ENCODE peak calls at places on chromosomes 2 and 18, in four cellular contexts. One of them, this sample, is unnamed.

GRCh38 chr2:102803041-102803896 is 41.4 kb downstream of the TMEM182 start:
- DNase-seq in PC-3: no peak
- DNase-seq in lung: no peak
- DNase-seq in tibial artery: no peak
- DNase-seq in this sample: no peak

GRCh38 chr2:71583876-71584275 is 130.5 kb downstream of the DYSF start:
- DNase-seq in PC-3: no peak
- DNase-seq in tibial artery: no peak
- DNase-seq in lung: no peak
- DNase-seq in this sample: peak; percentile 52

GRCh38 chr2:157283468-157283867 is 26.0 kb downstream of the GALNT5 start:
- DNase-seq in PC-3: no peak
- DNase-seq in lung: no peak
- DNase-seq in tibial artery: no peak
- DNase-seq in this sample: no peak

GRCh38 chr18:28789460-28789859 is 612.5 kb upstream of the CDH2 start:
- DNase-seq in tibial artery: no peak
- DNase-seq in lung: no peak
- DNase-seq in PC-3: peak; percentile 22
- DNase-seq in this sample: no peak

GRCh38 chr2:130869441-130870160 is 32.9 kb downstream of the ARHGEF4 start:
- DNase-seq in PC-3: no peak
- DNase-seq in lung: no peak
- DNase-seq in tibial artery: no peak
- DNase-seq in this sample: no peak

GRCh38 chr2:42424033-42424432 is 63.0 kb upstream of the COX7A2L start:
- DNase-seq in lung: no peak
- DNase-seq in tibial artery: no peak
- DNase-seq in PC-3: no peak
- DNase-seq in this sample: no peak

GRCh38 chr2:114001936-114002335 is 112.0 kb downstream of the ACTR3 start:
- DNase-seq in PC-3: no peak
- DNase-seq in lung: no peak
- DNase-seq in tibial artery: no peak
- DNase-seq in this sample: no peak

GRCh38 chr2:147551331-147551730 is 293.5 kb upstream of the ACVR2A start:
- DNase-seq in lung: no peak
- DNase-seq in PC-3: no peak
- DNase-seq in tibial artery: no peak
- DNase-seq in this sample: no peak

GRCh38 chr2:10297950-10298349 is 4.8 kb upstream of the HPCAL1 start:
- DNase-seq in tibial artery: peak; percentile 55
- DNase-seq in lung: no peak
- DNase-seq in PC-3: peak; percentile 91
- DNase-seq in this sample: peak; percentile 67

GRCh38 chr2:86223098-86223681 is 23.9 kb downstream of the MRPL35 start:
- DNase-seq in PC-3: no peak
- DNase-seq in lung: no peak
- DNase-seq in tibial artery: peak; percentile 78
- DNase-seq in this sample: peak; percentile 71

GRCh38 chr2:73896362-73897239 is 3.8 kb downstream of the ACTG2 start:
- DNase-seq in PC-3: no peak
- DNase-seq in tibial artery: no peak
- DNase-seq in lung: no peak
- DNase-seq in this sample: no peak

GRCh38 chr2:227103583-227103982 is 60.4 kb downstream of the COL4A4 start:
- DNase-seq in PC-3: no peak
- DNase-seq in lung: no peak
- DNase-seq in tibial artery: no peak
- DNase-seq in this sample: no peak

GRCh38 chr2:174546519-174547506 is 50.8 kb downstream of the WIPF1 start:
- DNase-seq in PC-3: peak; percentile 45
- DNase-seq in lung: no peak
- DNase-seq in tibial artery: no peak
- DNase-seq in this sample: no peak
- TF ChIP-seq CTCF in PC-3: peak; percentile 57
- TF ChIP-seq CTCF in lung: no peak
- TF ChIP-seq CTCF in tibial artery: no peak
- TF ChIP-seq CTCF in this sample: no peak

GRCh38 chr18:32287873-32288272 is 98.0 kb downstream of the MEP1B start:
- DNase-seq in PC-3: no peak
- DNase-seq in lung: no peak
- DNase-seq in tibial artery: no peak
- DNase-seq in this sample: no peak

GRCh38 chr18:32287249-32287648 is 97.4 kb downstream of the MEP1B start:
- DNase-seq in lung: no peak
- DNase-seq in tibial artery: peak; percentile 65
- DNase-seq in PC-3: no peak
- DNase-seq in this sample: no peak

GRCh38 chr18:32286749-32287148 is 96.9 kb downstream of the MEP1B start:
- DNase-seq in PC-3: no peak
- DNase-seq in tibial artery: no peak
- DNase-seq in lung: no peak
- DNase-seq in this sample: no peak

GRCh38 chr18:32280911-32281310 is 91.1 kb downstream of the MEP1B start:
- DNase-seq in tibial artery: no peak
- DNase-seq in PC-3: peak; percentile 67
- DNase-seq in lung: no peak
- DNase-seq in this sample: no peak

DNA sequence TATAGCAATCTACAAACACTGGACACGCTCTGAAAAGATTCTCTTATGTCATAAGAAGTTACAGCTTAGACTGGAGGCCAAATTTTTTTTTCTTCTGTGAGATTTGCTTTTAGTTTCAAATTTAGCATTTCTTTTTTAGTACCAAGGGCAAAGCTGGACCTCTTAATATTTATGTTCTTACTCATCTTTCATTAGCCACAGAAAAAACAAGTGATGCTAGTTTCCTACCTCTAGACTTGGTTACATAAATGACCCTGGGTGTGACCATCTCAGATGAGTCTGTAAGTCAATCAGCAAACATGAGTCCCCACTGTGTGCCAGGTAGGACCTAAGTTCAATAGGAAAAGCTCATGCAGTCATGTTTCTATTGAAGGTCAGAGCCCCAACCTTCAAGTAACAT is 94.4 kb downstream of the MEP1B start:
- DNase-seq in tibial artery: no peak
- DNase-seq in lung: no peak
- DNase-seq in PC-3: peak; percentile 35
- DNase-seq in this sample: no peak
- H3K4me1 ChIP-seq in tibial artery: peaks cover 56% of the 10 kb centered on the region
- H3K4me1 ChIP-seq in lung: no peaks in the 10 kb centered on the region
- H3K4me1 ChIP-seq in PC-3: peaks cover 12% of the 10 kb centered on the region
- H3K4me1 ChIP-seq in this sample: no peaks in the 10 kb centered on the region

DNA sequence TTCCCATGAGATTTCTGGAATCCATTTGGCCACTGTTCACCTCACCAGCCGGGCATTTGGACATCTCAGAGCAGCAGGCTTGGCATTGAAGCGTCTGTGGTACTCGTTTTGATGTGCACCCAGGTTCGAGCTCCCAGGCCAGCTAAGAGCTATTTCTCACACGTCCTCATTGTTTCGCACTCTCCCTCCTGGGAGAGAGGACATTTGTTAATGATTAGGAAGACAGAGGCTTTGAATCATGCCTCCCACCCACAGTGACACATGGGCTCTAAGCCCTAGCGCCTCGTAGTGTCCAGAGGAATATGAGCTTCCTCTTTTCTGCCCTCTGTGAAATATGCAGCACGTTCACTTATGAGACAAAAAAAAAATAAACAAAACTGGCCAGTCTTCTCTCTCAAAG is 361.8 kb downstream of the RND3 start:
- DNase-seq in tibial artery: no peak
- DNase-seq in lung: no peak
- DNase-seq in PC-3: peak; percentile 37
- DNase-seq in this sample: no peak
- TF ChIP-seq CTCF in tibial artery: no peak
- TF ChIP-seq CTCF in lung: no peak
- TF ChIP-seq CTCF in PC-3: peak; percentile 11
- TF ChIP-seq CTCF in this sample: no peak

DNA sequence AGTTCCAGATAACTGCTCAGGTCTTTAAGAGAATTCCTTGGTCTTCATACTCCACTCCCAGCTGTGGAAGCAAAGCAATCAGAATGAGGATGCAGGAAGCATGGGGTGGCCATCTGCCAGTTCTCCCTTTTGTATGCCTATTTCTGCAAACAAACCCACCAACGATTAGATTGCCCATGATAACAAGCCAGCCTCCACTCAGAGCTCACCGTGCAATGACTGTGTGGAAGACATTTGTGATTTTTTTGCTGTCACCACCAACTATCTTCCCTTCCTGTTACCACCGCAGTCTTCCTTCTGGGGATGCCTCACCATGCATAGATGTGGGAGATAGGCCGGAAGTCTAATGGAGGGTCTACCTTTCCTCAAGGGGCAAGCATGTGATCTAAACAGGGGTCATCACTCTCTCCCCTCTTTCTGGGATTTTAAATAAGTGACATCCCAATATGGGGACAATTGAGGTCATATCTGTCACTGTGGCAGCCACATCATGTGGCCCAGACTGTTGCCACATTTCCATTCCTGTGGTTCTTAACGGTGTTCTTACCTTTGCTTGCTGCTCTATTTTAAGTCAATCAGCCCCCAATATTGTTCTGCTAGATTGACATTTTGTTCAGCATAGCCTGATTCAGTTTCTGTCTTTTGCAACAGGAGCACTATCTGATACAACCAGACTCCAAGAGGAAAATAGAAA is 4.4 kb downstream of the AFF3 start:
- DNase-seq in lung: no peak
- DNase-seq in tibial artery: no peak
- DNase-seq in PC-3: no peak
- DNase-seq in this sample: no peak
- H3K4me1 ChIP-seq in lung: peaks cover 8% of the 10 kb centered on the region
- H3K4me1 ChIP-seq in tibial artery: no peaks in the 10 kb centered on the region
- H3K4me1 ChIP-seq in PC-3: no peaks in the 10 kb centered on the region
- H3K4me1 ChIP-seq in this sample: no peaks in the 10 kb centered on the region

DNA sequence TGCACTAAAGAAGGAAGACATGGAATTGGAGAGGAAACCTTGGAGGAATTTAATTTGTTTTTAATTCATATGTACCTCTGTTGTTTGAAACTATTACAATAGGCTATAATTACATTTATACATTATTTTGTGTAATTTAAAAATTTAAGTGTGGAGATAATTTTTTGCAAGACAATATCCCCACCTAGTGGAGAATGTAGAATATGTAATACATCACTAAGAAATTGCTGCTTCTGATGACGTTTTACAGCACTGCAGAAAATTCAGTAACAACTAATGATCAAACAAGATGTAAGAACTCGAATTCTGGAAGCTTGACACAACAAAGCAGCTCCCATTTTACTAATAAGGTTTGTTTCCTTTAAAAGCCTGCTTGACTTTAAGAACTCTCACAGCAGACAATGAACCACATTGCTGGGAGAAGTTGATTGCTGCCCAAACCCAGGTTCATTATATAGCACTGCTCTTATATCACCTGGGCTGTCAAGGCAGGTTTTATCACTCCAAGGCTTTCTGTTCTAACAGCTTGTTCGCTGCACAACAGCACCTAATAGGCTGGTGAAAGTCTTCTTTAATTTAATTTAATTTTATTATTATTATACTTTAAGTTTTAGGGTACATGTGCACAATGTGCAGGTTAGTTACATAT is 53.4 kb downstream of the THADA start:
- DNase-seq in lung: no peak
- DNase-seq in PC-3: peak; percentile 73
- DNase-seq in tibial artery: no peak
- DNase-seq in this sample: no peak
- TF ChIP-seq CTCF in lung: peak; percentile 58
- TF ChIP-seq CTCF in PC-3: peak; percentile 70
- TF ChIP-seq CTCF in tibial artery: peak; percentile 72
- TF ChIP-seq CTCF in this sample: peak; percentile 71

This sample was measured in psoas muscle.